ENCODE peak calls at places on chromosomes 12 and 14, in five cellular contexts. S, N, H, V and T are unnamed samples.

GRCh38 chr14:102246071-102246470 is 58.9 kb downstream of the MOK start:
- DNase-seq in S (no peak), N (no peak), V (no peak), H (no peak), T (no peak)

GRCh38 chr12:19946549-19946948 is 421.8 kb upstream of the PDE3A start:
- DNase-seq in N (no peak), V (no peak), H (no peak), S (no peak), T (peak)

GRCh38 chr12:12705833-12706520 is 10.0 kb upstream of the GPR19 start:
- DNase-seq in V (no peak), S (no peak), H (no peak), N (peak), T (no peak)

GRCh38 chr14:71209888-71210287 is 302.6 kb downstream of the PCNX1 start:
- DNase-seq in N (no peak), V (no peak), H (no peak), S (no peak), T (no peak)

GRCh38 chr12:54259194-54260011 is 20.5 kb downstream of the CBX5 start:
- DNase-seq in V (peak), S (no peak), H (peak), N (peak), T (peak)

GRCh38 chr12:32365473-32366064 is 33.8 kb upstream of the FGD4 start:
- DNase-seq in N (no peak), V (peak), S (no peak), H (no peak), T (peak)

GRCh38 chr14:106845286-106846087 is 1319.1 kb downstream of the TMEM121 start:
- DNase-seq in V (no peak), N (no peak), H (peak), S (no peak), T (no peak)

GRCh38 chr12:19402743-19403400 is 36.4 kb upstream of the AEBP2 start:
- DNase-seq in V (no peak), H (peak), N (no peak), S (no peak), T (no peak)

GRCh38 chr14:39488600-39488999 is 56.4 kb upstream of the FBXO33 start:
- DNase-seq in V (no peak), H (no peak), N (no peak), S (no peak), T (peak)

GRCh38 chr14:59213368-59214315 is 25.2 kb downstream of the DAAM1 start:
- DNase-seq in N (no peak), S (no peak), H (no peak), V (no peak), T (no peak)

GRCh38 chr14:101360045-101360931 is 201.0 kb upstream of the DIO3 start:
- DNase-seq in V (no peak), H (no peak), S (no peak), N (no peak), T (no peak)

GRCh38 chr14:79011091-79011919 is 841.1 kb downstream of the NRXN3 start:
- DNase-seq in N (no peak), S (no peak), V (no peak), H (no peak), T (peak)

GRCh38 chr14:74793506-74794155 is 30.5 kb downstream of the YLPM1 start:
- DNase-seq in N (no peak), H (no peak), S (no peak), V (no peak), T (peak)

GRCh38 chr12:79933580-79934264 is 1.2 kb downstream of the PPP1R12A start:
- DNase-seq in V (no peak), N (no peak), H (no peak), S (no peak), T (no peak)

GRCh38 chr14:21054123-21054767 is 3.4 kb upstream of the RNASE8 start:
- DNase-seq in H (no peak), S (no peak), N (no peak), V (no peak), T (no peak)

GRCh38 chr12:85835810-85836715 is at the start of gene RASSF9:
- DNase-seq in N (no peak), H (peak), S (no peak), V (no peak), T (peak)

GRCh38 chr12:120252071-120252906 is 13.2 kb downstream of the PXN start:
- DNase-seq in N (peak), V (no peak), H (no peak), S (peak), T (no peak)

GRCh38 chr14:104395276-104395675 is 184.3 kb upstream of the C14orf180 start:
- DNase-seq in V (no peak), S (no peak), H (no peak), N (no peak), T (no peak)

GRCh38 chr12:103857164-103857563 is 16.1 kb upstream of the NT5DC3 start:
- DNase-seq in N (no peak), V (no peak), S (no peak), H (no peak), T (no peak)

GRCh38 chr12:95653761-95654546 is 102.7 kb upstream of the USP44 start:
- DNase-seq in V (no peak), N (no peak), H (no peak), S (no peak), T (peak)

GRCh38 chr12:12441891-12442461 is 85.1 kb downstream of the BORCS5 start:
- DNase-seq in H (no peak), S (peak), V (no peak), N (peak), T (peak)

GRCh38 chr14:52730708-52731111 is 744 bp downstream of the STYX start:
- DNase-seq in S (no peak), H (no peak), N (no peak), V (no peak), T (peak)

GRCh38 chr12:42587564-42588307 is 1.8 kb downstream of the PRICKLE1 start:
- DNase-seq in V (no peak), S (no peak), H (no peak), N (no peak), T (no peak)

GRCh38 chr12:74897425-74898211 is 312.0 kb downstream of the KCNC2 start:
- DNase-seq in V (no peak), S (no peak), N (no peak), H (no peak), T (no peak)

GRCh38 chr14:28321475-28322244 is 444.9 kb upstream of the FOXG1 start:
- DNase-seq in S (no peak), N (no peak), H (no peak), V (no peak), T (no peak)

GRCh38 chr12:57475271-57476161 is 4.2 kb downstream of the ARHGAP9 start:
- DNase-seq in V (no peak), H (no peak), N (no peak), S (no peak), T (no peak)

GRCh38 chr12:132481771-132482745 is 7.9 kb upstream of the FBRSL1 start:
- DNase-seq in N (no peak), V (no peak), H (no peak), S (no peak), T (no peak)

GRCh38 chr14:99512110-99512449 is 30.9 kb downstream of the CCNK start:
- DNase-seq in V (no peak), H (no peak), S (no peak), N (no peak), T (no peak)

GRCh38 chr12:120238224-120238616 is 27.3 kb downstream of the PXN start:
- DNase-seq in S (no peak), N (no peak), V (no peak), H (no peak), T (no peak)